ENCODE peak calls at places on chromosomes 1 and 21, in nine cellular contexts. C is prostate gland; G is hepatocyte; H is ovary; D is CD8-positive, alpha-beta T cell; I is K562; T is heart left ventricle; K is vagina; N is psoas muscle. B is an unnamed sample. For H3K4me1, the result is how much of the 10 kb centered on the place peaks cover.

GRCh38 chr1:4076346-4076745 is 176.3 kb upstream of the C1orf174 start:
- DNase-seq in N (no peak), D (no peak), H (no peak), C (no peak), I (no peak), T (no peak), K (no peak), G (no peak), B (no peak)

GRCh38 chr21:23601549-23601948 is 2005.7 kb downstream of the MRPL39 start:
- DNase-seq in I (no peak), C (no peak), N (no peak), K (no peak), T (no peak), D (no peak), H (no peak), G (no peak), B (no peak)

GRCh38 chr1:168932539-168932938 is 174.0 kb upstream of the ATP1B1 start:
- DNase-seq in D (no peak), I (no peak), N (no peak), K (no peak), H (no peak), G (no peak), C (no peak), T (no peak), B (no peak)

GRCh38 chr1:196502437-196502836 is 105.8 kb downstream of the KCNT2 start:
- DNase-seq in D (no peak), C (no peak), I (no peak), G (no peak), T (no peak), H (no peak), N (no peak), K (no peak), B (no peak)

GRCh38 chr1:66364578-66365391 is 169.2 kb upstream of the SGIP1 start:
- DNase-seq in T (no peak), I (no peak), D (no peak), K (no peak), G (no peak), H (no peak), C (no peak), N (no peak), B (no peak)

GRCh38 chr1:57848406-57848805 is 424.5 kb upstream of the DAB1 start:
- DNase-seq in H (no peak), G (no peak), D (no peak), C (no peak), T (no peak), N (no peak), K (no peak), I (no peak), B (no peak)

GRCh38 chr21:43034826-43035225 is 40.8 kb downstream of the CBS start:
- DNase-seq in H (peak), T (no peak), I (no peak), D (no peak), N (no peak), K (no peak), G (no peak), C (no peak), B (no peak)

GRCh38 chr1:226778657-226779058 is 39.6 kb upstream of the ITPKB start:
- DNase-seq in T (no peak), C (peak), I (no peak), K (no peak), N (no peak), D (no peak), H (no peak), G (no peak), B (peak)

GRCh38 chr1:14320518-14320917 is 278.0 kb upstream of the KAZN start:
- DNase-seq in K (no peak), G (no peak), D (no peak), H (no peak), I (no peak), N (no peak), C (no peak), T (no peak), B (no peak)

GRCh38 chr1:161930064-161930463 is 93.6 kb downstream of the OLFML2B start:
- DNase-seq in N (no peak), H (no peak), D (no peak), K (no peak), C (no peak), T (no peak), G (no peak), I (no peak), B (no peak)

GRCh38 chr1:156711011-156711817 is 5.8 kb upstream of the CRABP2 start:
- DNase-seq in G (no peak), C (no peak), T (peak), D (no peak), H (no peak), N (no peak), I (peak), K (no peak), B (no peak)

GRCh38 chr1:157993179-157994080 is at the start of gene KIRREL1:
- DNase-seq in K (no peak), C (peak), D (no peak), H (peak), G (peak), N (peak), I (no peak), T (peak), B (peak)

GRCh38 chr1:40309374-40310128 is 7.5 kb downstream of the COL9A2 start:
- DNase-seq in C (no peak), I (no peak), N (no peak), H (no peak), K (no peak), G (no peak), T (no peak), D (no peak), B (no peak)

GRCh38 chr1:153081736-153082135 is 10.3 kb upstream of the SPRR2B start:
- DNase-seq in N (no peak), K (no peak), G (no peak), D (no peak), T (no peak), I (no peak), H (no peak), C (no peak), B (no peak)

GRCh38 chr1:236575523-236575922 is 28.8 kb downstream of the HEATR1 start:
- DNase-seq in K (no peak), I (no peak), T (no peak), H (no peak), N (no peak), C (no peak), G (no peak), D (no peak), B (no peak)

GRCh38 chr1:15168479-15168878 is 14.9 kb downstream of the TMEM51 start:
- DNase-seq in T (no peak), H (no peak), C (no peak), N (no peak), I (no peak), G (no peak), D (no peak), K (no peak), B (peak)

GRCh38 chr1:213783273-213783672 is 204.5 kb upstream of the PROX1 start:
- DNase-seq in I (no peak), T (no peak), K (no peak), C (no peak), D (no peak), G (no peak), H (no peak), N (no peak), B (no peak)

GRCh38 chr1:165010418-165011055 is 346.0 kb downstream of the LMX1A start:
- DNase-seq in C (no peak), H (no peak), T (no peak), K (no peak), D (no peak), G (no peak), N (no peak), I (no peak), B (no peak)

GRCh38 chr1:100585774-100586173 is 47.8 kb downstream of the GPR88 start:
- DNase-seq in H (no peak), K (no peak), T (no peak), I (no peak), C (no peak), D (no peak), G (no peak), N (no peak), B (no peak)

GRCh38 chr1:207672525-207673130 is 27.7 kb downstream of the CR1L start:
- DNase-seq in H (no peak), G (peak), C (peak), K (no peak), T (no peak), D (no peak), I (peak), N (no peak), B (no peak)
- TF ChIP-seq CTCF in H (no peak), G (peak), C (no peak), K (no peak), T (no peak), D (peak), I (peak), N (peak), B (peak)

GRCh38 chr1:35888255-35888654 is 5.2 kb downstream of the AGO1 start:
- DNase-seq in D (no peak), I (no peak), G (no peak), H (no peak), C (no peak), N (no peak), K (no peak), T (no peak), B (no peak)
- H3K4me1 ChIP-seq in D (under half), I (under half), G (under half), H (under half), C (under half), N (under half), K (under half), T (under half), B (under half)

DNA sequence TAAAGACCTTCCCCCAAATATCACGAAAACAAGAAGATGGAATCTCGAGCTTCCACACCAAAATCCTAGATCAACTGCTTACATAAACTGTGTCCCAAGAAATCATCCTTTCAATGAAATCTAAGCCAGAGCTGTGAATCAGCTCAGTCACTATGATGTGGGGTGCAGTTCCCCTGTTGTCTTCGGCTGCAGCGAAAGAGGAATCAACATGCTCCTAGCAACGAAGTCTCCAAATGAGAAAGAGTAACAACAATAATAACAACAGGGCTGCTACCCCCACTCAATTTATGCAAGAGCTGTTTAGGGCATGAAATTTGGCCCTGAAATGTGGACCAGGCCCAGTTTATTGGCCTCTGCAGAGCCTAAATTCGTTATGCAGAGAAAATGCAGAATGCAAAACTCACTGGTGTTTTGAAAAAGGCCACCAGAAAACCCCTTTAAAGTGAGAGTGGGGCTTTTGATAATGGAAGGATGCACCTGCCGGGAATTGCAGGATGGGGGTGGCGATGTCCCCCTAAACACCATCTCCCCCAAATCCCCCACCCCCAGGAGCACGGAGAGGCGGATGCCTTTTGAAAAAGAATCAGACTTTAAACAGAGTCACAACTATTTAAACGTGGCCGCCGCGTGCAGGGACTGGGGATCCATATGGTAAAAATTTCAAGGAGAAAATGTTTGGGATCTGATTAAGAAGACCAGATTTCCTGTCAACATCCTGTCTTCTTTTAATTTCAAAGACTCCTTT is 2.0 kb downstream of the RUNX3 start:
- DNase-seq in H (no peak), D (no peak), I (no peak), K (no peak), T (no peak), C (no peak), G (no peak), N (peak), B (no peak)
- H3K27ac ChIP-seq in H (no peak), D (peak), I (no peak), K (peak), T (no peak), C (no peak), G (no peak), N (no peak), B (no peak)

GRCh38 chr1:54125671-54126070 is 27.1 kb downstream of the CDCP2 start:
- DNase-seq in T (peak), C (peak), D (no peak), H (no peak), K (no peak), N (peak), I (no peak), G (peak), B (peak)
- TF ChIP-seq CTCF in T (peak), C (peak), D (no peak), H (no peak), K (no peak), N (peak), I (peak), G (peak), B (peak)

GRCh38 chr1:93595749-93596148 is 85.9 kb downstream of the BCAR3 start:
- DNase-seq in D (no peak), C (no peak), T (no peak), H (no peak), K (no peak), I (no peak), N (no peak), G (no peak), B (no peak)
- H3K4me1 ChIP-seq in D (under half), C (under half), T (half or more), H (under half), K (half or more), I (under half), N (half or more), G (half or more), B (half or more)

DNA sequence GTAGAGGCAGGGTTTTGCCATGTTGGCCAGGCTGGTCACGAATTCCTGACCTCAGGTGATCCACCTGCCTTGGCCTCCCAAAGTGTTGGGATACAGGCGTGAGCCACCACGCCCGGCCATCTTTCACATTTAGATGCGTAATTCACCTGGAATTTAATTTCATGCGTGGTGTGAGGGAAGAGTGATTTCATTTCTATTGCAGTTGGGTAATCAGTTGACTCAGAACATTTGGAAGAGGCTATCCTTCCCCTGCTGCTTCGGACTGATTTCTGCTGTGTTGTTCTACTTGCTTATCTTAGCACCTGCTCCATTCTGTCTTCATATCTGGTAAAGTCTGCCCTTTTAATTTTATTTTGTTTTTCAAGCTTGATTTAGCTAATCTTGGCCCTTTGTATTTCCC is 19.1 kb downstream of the DIP2A start:
- DNase-seq in C (no peak), K (no peak), H (no peak), G (no peak), I (no peak), N (no peak), D (no peak), T (no peak), B (no peak)
- H3K27ac ChIP-seq in C (no peak), K (no peak), H (no peak), G (no peak), I (no peak), N (peak), D (no peak), T (no peak), B (no peak)

GRCh38 chr1:33653226-33653625 is 180.8 kb downstream of the ZSCAN20 start:
- DNase-seq in D (no peak), T (no peak), N (no peak), G (no peak), K (peak), I (no peak), H (no peak), C (no peak), B (no peak)

GRCh38 chr1:33655496-33655895 is 183.1 kb downstream of the ZSCAN20 start:
- DNase-seq in T (no peak), D (no peak), I (no peak), H (no peak), K (peak), G (no peak), N (no peak), C (no peak), B (no peak)

GRCh38 chr1:33656467-33656866 is 184.0 kb downstream of the ZSCAN20 start:
- DNase-seq in H (no peak), D (no peak), C (no peak), T (no peak), N (no peak), K (no peak), I (no peak), G (no peak), B (no peak)

GRCh38 chr1:33657833-33658232 is 185.4 kb downstream of the ZSCAN20 start:
- DNase-seq in C (no peak), T (no peak), N (no peak), D (no peak), G (no peak), K (no peak), I (no peak), H (no peak), B (no peak)

GRCh38 chr1:33654267-33654832 is 181.9 kb downstream of the ZSCAN20 start:
- DNase-seq in D (no peak), N (no peak), I (no peak), G (peak), K (peak), T (no peak), H (no peak), C (no peak), B (no peak)
- TF ChIP-seq CTCF in D (no peak), N (no peak), I (peak), G (peak), K (no peak), T (peak), H (no peak), C (peak), B (no peak)

B was measured in adrenal gland.